ENCODE peak calls at places on chromosomes 2 and 18, in seven cellular contexts. C, G, S, I, Q, E and O are unnamed samples.
A peak's percentile ranks its signal among the peaks of the same experiment; 100 is the strongest.

GRCh38 chr18:55869965-55870585 is 282.1 kb upstream of the TCF4 start:
- DNase-seq in Q (no peak), C (no peak), E (no peak), S (peak; percentile 34), I (peak; percentile 40), G (no peak), O (no peak)

GRCh38 chr18:21602302-21602592 is 1.7 kb upstream of the ESCO1 start:
- DNase-seq in I (no peak), S (no peak), Q (no peak), E (no peak), G (no peak), C (no peak), O (no peak)

GRCh38 chr18:13216092-13216582 is 2.4 kb upstream of the LDLRAD4 start:
- DNase-seq in E (peak; percentile 56), G (no peak), S (peak; percentile 40), C (no peak), Q (no peak), I (peak; percentile 38), O (peak; percentile 23)

GRCh38 chr18:961644-962355 is 57.1 kb downstream of the ADCYAP1 start:
- DNase-seq in Q (peak; percentile 7), G (peak; percentile 36), S (peak; percentile 44), I (peak; percentile 8), C (peak; percentile 1), E (no peak), O (peak; percentile 85)

GRCh38 chr2:202608142-202608852 is 26.5 kb upstream of the FAM117B start:
- DNase-seq in I (no peak), C (no peak), G (no peak), S (no peak), E (no peak), Q (no peak), O (no peak)

GRCh38 chr2:62340981-62341624 is 145.2 kb downstream of the B3GNT2 start:
- DNase-seq in E (peak; percentile 69), C (no peak), G (no peak), I (peak; percentile 13), S (peak; percentile 11), Q (no peak), O (no peak)

GRCh38 chr2:44051948-44052347 is 56.2 kb upstream of the LRPPRC start:
- DNase-seq in C (no peak), Q (no peak), S (no peak), E (no peak), I (no peak), G (no peak), O (no peak)

GRCh38 chr2:108403494-108403893 is 25.7 kb downstream of the SULT1C4 start:
- DNase-seq in C (no peak), Q (no peak), E (no peak), I (peak; percentile 64), G (no peak), S (peak; percentile 37), O (peak; percentile 64)

GRCh38 chr2:33136570-33136969 is 189.8 kb downstream of the LTBP1 start:
- DNase-seq in S (no peak), E (no peak), I (no peak), Q (no peak), C (no peak), G (no peak), O (no peak)

GRCh38 chr2:175441361-175441760 is 259.9 kb upstream of the ATP5MC3 start:
- DNase-seq in S (no peak), G (no peak), E (no peak), C (no peak), Q (no peak), I (no peak), O (no peak)

GRCh38 chr2:50401772-50402653 is 629.9 kb downstream of the NRXN1 start:
- DNase-seq in C (no peak), G (no peak), S (peak; percentile 20), I (peak; percentile 2), Q (no peak), E (no peak), O (peak; percentile 84)

GRCh38 chr2:15634846-15635490 is 43.3 kb downstream of the DDX1 start:
- DNase-seq in S (no peak), C (no peak), G (no peak), E (no peak), Q (no peak), I (peak; percentile 32), O (no peak)

GRCh38 chr2:98348066-98348561 is 1.9 kb downstream of the CNGA3 start:
- DNase-seq in I (peak; percentile 48), G (no peak), S (no peak), C (no peak), Q (no peak), E (peak; percentile 63), O (peak; percentile 63)

GRCh38 chr2:143284087-143284675 is 155.0 kb downstream of the ARHGAP15 start:
- DNase-seq in E (no peak), Q (peak; percentile 10), C (no peak), I (peak; percentile 15), G (no peak), S (no peak), O (no peak)

GRCh38 chr2:227163998-227164744 is at the start of the genes COL4A3 and COL4A4:
- DNase-seq in E (peak; percentile 68), G (peak; percentile 68), I (no peak), C (no peak), S (no peak), Q (no peak), O (no peak)

GRCh38 chr2:213980883-213981282 is 430.0 kb upstream of the VWC2L start:
- DNase-seq in G (no peak), I (peak; percentile 15), S (peak; percentile 38), E (no peak), C (no peak), Q (no peak), O (no peak)

GRCh38 chr18:14100503-14101286 is 31.5 kb downstream of the ZNF519 start:
- DNase-seq in E (no peak), C (no peak), S (no peak), I (no peak), Q (no peak), G (no peak), O (no peak)

GRCh38 chr18:57004366-57005121 is 142.3 kb upstream of the BOD1L2 start:
- DNase-seq in S (peak; percentile 75), E (no peak), G (no peak), Q (no peak), I (peak; percentile 51), C (no peak), O (no peak)

GRCh38 chr2:74174909-74175308 is 3.8 kb downstream of the MOB1A start:
- DNase-seq in G (no peak), E (no peak), C (no peak), Q (no peak), S (no peak), I (no peak), O (no peak)

GRCh38 chr2:101006065-101006715 is 4.1 kb downstream of the RPL31 start:
- DNase-seq in C (no peak), Q (no peak), E (no peak), S (no peak), G (no peak), I (no peak), O (no peak)

GRCh38 chr2:196925768-196926561 is 542 bp downstream of the PGAP1 start:
- DNase-seq in C (no peak), G (peak; percentile 42), S (peak; percentile 39), Q (peak; percentile 1), E (no peak), I (peak; percentile 3), O (peak; percentile 64)

GRCh38 chr2:238942941-238943715 is 95.2 kb downstream of the TWIST2 start:
- DNase-seq in C (no peak), G (no peak), E (no peak), Q (no peak), S (no peak), I (no peak), O (no peak)

GRCh38 chr2:51293566-51294200 is 261.8 kb upstream of the NRXN1 start:
- DNase-seq in Q (no peak), C (no peak), S (no peak), I (no peak), E (no peak), G (no peak), O (no peak)

GRCh38 chr2:194992648-194993047 is 664.4 kb upstream of the SLC39A10 start:
- DNase-seq in I (no peak), G (no peak), S (no peak), Q (no peak), E (no peak), C (no peak), O (no peak)

GRCh38 chr2:33015421-33016142 is 68.8 kb downstream of the LTBP1 start:
- DNase-seq in G (no peak), C (no peak), I (peak; percentile 81), Q (no peak), E (no peak), S (peak; percentile 11), O (no peak)

GRCh38 chr2:57821085-57821484 is 225.5 kb upstream of the VRK2 start:
- DNase-seq in S (no peak), C (no peak), Q (no peak), G (no peak), I (no peak), E (no peak), O (no peak)

GRCh38 chr2:15675456-15676195 is 84.0 kb downstream of the DDX1 start:
- DNase-seq in G (no peak), Q (no peak), E (no peak), I (peak; percentile 28), S (peak; percentile 59), C (no peak), O (no peak)

GRCh38 chr2:241390301-241391206 is 34.5 kb downstream of the FARP2 start:
- DNase-seq in S (no peak), I (no peak), Q (no peak), C (no peak), G (no peak), E (no peak), O (no peak)

GRCh38 chr2:176675557-176676256 is 406.5 kb downstream of the MTX2 start:
- DNase-seq in C (no peak), E (peak; percentile 40), Q (no peak), S (no peak), G (no peak), I (no peak), O (no peak)

GRCh38 chr2:162926501-162926900 is 87.9 kb upstream of the KCNH7 start:
- DNase-seq in C (no peak), E (no peak), Q (no peak), I (peak; percentile 38), G (no peak), S (peak; percentile 87), O (no peak)

GRCh38 chr2:122251153-122251552 is 495.7 kb downstream of the TSN start:
- DNase-seq in C (no peak), E (no peak), G (no peak), S (peak; percentile 39), Q (no peak), I (no peak), O (no peak)

GRCh38 chr18:58194028-58194427 is 150.0 kb downstream of the NEDD4L start:
- DNase-seq in G (peak; percentile 40), C (no peak), S (peak; percentile 66), I (no peak), E (no peak), Q (no peak), O (no peak)

GRCh38 chr2:234406085-234406484 is 90.8 kb downstream of the ARL4C start:
- DNase-seq in C (no peak), S (no peak), I (no peak), Q (no peak), G (no peak), E (no peak), O (no peak)